ENCODE peak calls at places on chromosomes 1 and 21, in nine cellular contexts. H, W, R, P, E, X, K, B and C are unnamed samples.
A peak's percentile ranks its signal among the peaks of the same experiment; 100 is the strongest.

GRCh38 chr1:3530931-3531818 is 76.7 kb downstream of the ARHGEF16 start:
- DNase-seq in E (peak; percentile 90), X (no peak), B (no peak), R (peak; percentile 87), P (peak; percentile 88), H (peak; percentile 88), W (peak; percentile 93), K (peak; percentile 88), C (peak; percentile 92)

GRCh38 chr1:165542015-165542631 is 1.7 kb upstream of the LRRC52 start:
- DNase-seq in K (no peak), H (no peak), X (no peak), P (no peak), R (no peak), B (no peak), W (no peak), E (no peak), C (no peak)

GRCh38 chr1:28246427-28246832 is 10.5 kb downstream of the ATP5IF1 start:
- DNase-seq in R (no peak), K (no peak), W (no peak), X (no peak), P (no peak), B (no peak), E (peak; percentile 13), H (no peak), C (no peak)

GRCh38 chr21:22342855-22343254 is 1344.6 kb downstream of the NCAM2 start:
- DNase-seq in X (no peak), H (no peak), E (no peak), P (peak; percentile 16), R (no peak), K (no peak), B (no peak), W (no peak), C (no peak)

GRCh38 chr1:16181887-16182719 is 26.2 kb upstream of the EPHA2 start:
- DNase-seq in E (peak; percentile 95), X (no peak), K (peak; percentile 85), W (peak; percentile 96), R (peak; percentile 80), H (peak; percentile 91), P (peak; percentile 96), B (peak; percentile 68), C (peak; percentile 75)

GRCh38 chr21:26177187-26177586 is 6.6 kb upstream of the APP start:
- DNase-seq in X (peak; percentile 16), H (peak; percentile 54), P (peak; percentile 17), E (peak; percentile 34), R (no peak), W (no peak), K (peak; percentile 48), B (no peak), C (no peak)

GRCh38 chr1:167663002-167663772 is 33.2 kb downstream of the RCSD1 start:
- DNase-seq in R (peak; percentile 88), H (peak; percentile 77), P (peak; percentile 86), B (no peak), X (no peak), K (no peak), W (peak; percentile 55), E (peak; percentile 77), C (no peak)

GRCh38 chr1:19311931-19312781 is at the start of the genes AKR7A2 and SLC66A1:
- DNase-seq in W (peak; percentile 94), E (peak; percentile 94), P (peak; percentile 89), H (peak; percentile 95), B (peak; percentile 63), X (peak; percentile 84), R (peak; percentile 93), K (peak; percentile 94), C (peak; percentile 98)

GRCh38 chr1:54575161-54575560 is 27.1 kb downstream of the ACOT11 start:
- DNase-seq in B (no peak), H (peak; percentile 82), R (no peak), X (no peak), W (peak; percentile 44), E (no peak), K (no peak), P (no peak), C (no peak)

GRCh38 chr1:221449801-221450470 is 292.0 kb downstream of the DUSP10 start:
- DNase-seq in E (peak; percentile 58), W (no peak), B (no peak), X (no peak), K (no peak), R (no peak), H (no peak), P (peak; percentile 7), C (no peak)

GRCh38 chr1:229434005-229434640 is at the start of gene ACTA1:
- DNase-seq in X (no peak), H (peak; percentile 88), E (no peak), P (no peak), R (no peak), K (no peak), W (peak; percentile 87), B (no peak), C (peak; percentile 78)